ENCODE peak calls at places on chromosomes 16 and 17, in five cellular contexts. Q, U, Y, H and F are unnamed samples.

GRCh38 chr16:83878838-83879237 is 20.1 kb upstream of the MLYCD start:
- DNase-seq in Q (no peak), U (peak; percentile 37), Y (no peak), H (no peak), F (no peak)

GRCh38 chr17:27810211-27810901 is 10.0 kb upstream of the NOS2 start:
- DNase-seq in Q (no peak), U (no peak), Y (no peak), H (peak; percentile 71), F (peak; percentile 64)

GRCh38 chr17:35449371-35449931 is 885 bp upstream of the SLFN13 start:
- DNase-seq in Q (peak; percentile 16), U (no peak), Y (no peak), H (peak; percentile 65), F (peak; percentile 42)

GRCh38 chr17:43367588-43368242 is 31.1 kb upstream of the ARL4D start:
- DNase-seq in Q (no peak), U (peak; percentile 81), Y (no peak), H (peak; percentile 79), F (peak; percentile 60)

GRCh38 chr16:844638-845348 is 44.3 kb upstream of the GNG13 start:
- DNase-seq in Q (no peak), U (no peak), Y (no peak), H (no peak), F (no peak)

GRCh38 chr16:180101-180920 is at the start of gene HBQ1:
- DNase-seq in Q (no peak), U (no peak), Y (peak; percentile 65), H (peak; percentile 37), F (peak; percentile 78)

GRCh38 chr17:57170866-57171265 is 85.5 kb upstream of the MSI2 start:
- DNase-seq in Q (no peak), U (no peak), Y (no peak), H (no peak), F (no peak)

GRCh38 chr16:3957344-3957980 is 76.9 kb upstream of the CREBBP start:
- DNase-seq in Q (no peak), U (no peak), Y (no peak), H (no peak), F (no peak)

GRCh38 chr17:2955931-2956582 is 107.3 kb downstream of the OR1D5 start:
- DNase-seq in Q (no peak), U (no peak), Y (no peak), H (no peak), F (no peak)

GRCh38 chr16:68445458-68445857 is 2.9 kb downstream of the SMPD3 start:
- DNase-seq in Q (no peak), U (no peak), Y (peak; percentile 17), H (no peak), F (peak; percentile 75)

GRCh38 chr17:41717408-41718286 is 5.5 kb downstream of the GAST start:
- DNase-seq in Q (no peak), U (no peak), Y (no peak), H (no peak), F (no peak)

GRCh38 chr17:752620-753219 is 656 bp upstream of the GEMIN4 start:
- DNase-seq in Q (peak; percentile 76), U (no peak), Y (no peak), H (no peak), F (no peak)

GRCh38 chr16:49050607-49051006 is 231.0 kb downstream of the CBLN1 start:
- DNase-seq in Q (no peak), U (no peak), Y (no peak), H (no peak), F (no peak)

GRCh38 chr17:5592382-5592781 is 8.1 kb upstream of the NLRP1 start:
- DNase-seq in Q (no peak), U (no peak), Y (no peak), H (no peak), F (peak; percentile 38)

GRCh38 chr17:82791532-82791931 is 39.7 kb downstream of the TBCD start:
- DNase-seq in Q (no peak), U (peak; percentile 48), Y (no peak), H (no peak), F (no peak)

GRCh38 chr17:1373710-1374237 is 26.2 kb downstream of the YWHAE start:
- DNase-seq in Q (no peak), U (no peak), Y (no peak), H (no peak), F (no peak)

GRCh38 chr16:69348222-69348621 is 3.4 kb downstream of the TMED6 start:
- DNase-seq in Q (no peak), U (no peak), Y (no peak), H (no peak), F (no peak)

GRCh38 chr17:75765981-75766380 is 989 bp upstream of the GALK1 start:
- DNase-seq in Q (no peak), U (no peak), Y (no peak), H (no peak), F (no peak)